ENCODE peak calls at places on chromosomes 4 and X, in ten cellular contexts. T is epithelial cell of proximal tubule; Y is K562; E is NCI-H510A; P is uterus; U is stimulated activated CD4-positive, alpha-beta T cell treated with anti-CD3 and anti-CD28 coated beads, Interleukin-2, amount 100 ng/mL, for 24 hours; M is HCEC 1CT; O is CMK; R is astrocyte of the spinal cord; B is T-helper 9 cell. Q is an unnamed sample.

GRCh38 chrX:13131511-13132137 is 87.2 kb upstream of the FAM9C start:
- DNase-seq in Y (no peak), O (no peak), B (no peak), U (no peak), R (no peak), M (no peak), T (no peak), P (no peak), E (no peak), Q (no peak)

GRCh38 chrX:9873360-9873759 is 87.1 kb downstream of the SHROOM2 start:
- DNase-seq in E (no peak), P (no peak), O (no peak), Y (no peak), B (no peak), M (no peak), T (no peak), U (no peak), R (no peak), Q (no peak)

GRCh38 chr4:23266401-23266800 is 573.7 kb downstream of the GBA3 start:
- DNase-seq in T (no peak), O (no peak), E (no peak), B (no peak), U (no peak), M (no peak), P (no peak), R (no peak), Y (no peak), Q (no peak)

GRCh38 chrX:105752334-105752733 is 70.0 kb upstream of the NRK start:
- DNase-seq in T (no peak), P (no peak), O (no peak), Y (no peak), R (no peak), U (no peak), E (no peak), M (no peak), B (no peak), Q (no peak)

GRCh38 chr4:78829296-78829695 is 53.1 kb downstream of the BMP2K start:
- DNase-seq in B (no peak), E (no peak), Y (no peak), P (no peak), M (peak; percentile 26), U (no peak), O (no peak), R (peak; percentile 29), T (no peak), Q (peak; percentile 1)

GRCh38 chrX:136598631-136599030 is 49.3 kb upstream of the CD40LG start:
- DNase-seq in P (no peak), Y (no peak), R (no peak), U (peak; percentile 39), O (no peak), M (no peak), T (no peak), E (no peak), B (no peak), Q (no peak)

GRCh38 chr4:41990383-41991111 is at the start of gene SLC30A9:
- DNase-seq in Y (peak; percentile 94), R (peak; percentile 94), P (peak; percentile 96), O (peak; percentile 63), B (peak; percentile 89), M (peak; percentile 85), T (peak; percentile 63), E (peak; percentile 80), U (peak; percentile 93), Q (peak; percentile 97)

GRCh38 chrX:113741744-113742143 is 842.1 kb upstream of the HTR2C start:
- DNase-seq in E (no peak), P (no peak), B (no peak), R (peak; percentile 19), O (no peak), M (peak; percentile 49), T (no peak), Y (no peak), U (no peak), Q (no peak)

GRCh38 chrX:152927858-152928760 is 30.2 kb downstream of the ZNF185 start:
- DNase-seq in O (no peak), U (no peak), T (no peak), P (no peak), M (no peak), R (no peak), B (no peak), E (no peak), Y (no peak), Q (no peak)

GRCh38 chr4:157222764-157223145 is 2.2 kb downstream of the GRIA2 start:
- DNase-seq in T (no peak), P (no peak), Y (no peak), M (no peak), O (no peak), U (no peak), R (no peak), B (no peak), E (no peak), Q (no peak)

GRCh38 chrX:14943963-14944362 is 70.7 kb downstream of the MOSPD2 start:
- DNase-seq in R (no peak), U (no peak), T (no peak), O (no peak), Y (no peak), P (no peak), M (no peak), E (no peak), B (no peak), Q (no peak)

GRCh38 chr4:126986828-126987227 is 645.9 kb upstream of the INTU start:
- DNase-seq in P (no peak), Y (no peak), M (peak; percentile 49), B (no peak), R (peak; percentile 66), E (no peak), T (peak; percentile 12), O (no peak), U (no peak), Q (peak; percentile 48)

GRCh38 chr4:36237366-36238353 is 6.7 kb downstream of the ARAP2 start:
- DNase-seq in B (no peak), O (peak; percentile 49), R (no peak), U (no peak), T (no peak), M (no peak), E (no peak), P (no peak), Y (no peak), Q (no peak)

GRCh38 chr4:151641167-151641566 is 119.6 kb downstream of the GATB start:
- DNase-seq in O (no peak), T (peak; percentile 12), M (peak; percentile 44), B (no peak), U (no peak), P (no peak), R (peak; percentile 43), Y (no peak), E (no peak), Q (peak; percentile 66)

GRCh38 chrX:33133320-33133719 is 78.0 kb downstream of the DMD start:
- DNase-seq in T (no peak), M (no peak), U (no peak), E (no peak), Y (no peak), O (no peak), P (no peak), R (no peak), B (no peak), Q (no peak)

GRCh38 chr4:114026447-114026846 is 47.0 kb upstream of the ARSJ start:
- DNase-seq in E (no peak), R (no peak), T (no peak), M (no peak), O (no peak), B (no peak), U (no peak), P (no peak), Y (no peak), Q (no peak)

GRCh38 chrX:140664939-140665338 is 44.6 kb upstream of the LINC00632 start:
- DNase-seq in M (peak; percentile 2), T (no peak), B (no peak), Y (peak; percentile 8), P (no peak), R (peak; percentile 19), O (no peak), E (no peak), U (no peak), Q (no peak)

Q was measured in foreskin fibroblast.